ENCODE peak calls at places on chromosome 14, in four cellular contexts. One of them, this sample, is unnamed.

GRCh38 chr14:35985504-35986218 is 159.5 kb downstream of the BRMS1L start:
- DNase-seq in cardiac fibroblast: no peak
- DNase-seq in amniotic epithelial cell: no peak
- DNase-seq in anterior cingulate cortex: no peak
- DNase-seq in this sample: peak; percentile 1

GRCh38 chr14:34983148-34983760 is 462 bp downstream of the SRP54 start:
- DNase-seq in anterior cingulate cortex: no peak
- DNase-seq in amniotic epithelial cell: no peak
- DNase-seq in cardiac fibroblast: no peak
- DNase-seq in this sample: no peak

GRCh38 chr14:52060080-52060479 is 8.8 kb downstream of the NID2 start:
- DNase-seq in amniotic epithelial cell: no peak
- DNase-seq in cardiac fibroblast: peak; percentile 86
- DNase-seq in anterior cingulate cortex: no peak
- DNase-seq in this sample: peak; percentile 38

GRCh38 chr14:22281322-22281977 is 307.6 kb downstream of the DAD1 start:
- DNase-seq in anterior cingulate cortex: no peak
- DNase-seq in amniotic epithelial cell: no peak
- DNase-seq in cardiac fibroblast: no peak
- DNase-seq in this sample: no peak

GRCh38 chr14:89576960-89577359 is 159.9 kb upstream of the FOXN3 start:
- DNase-seq in cardiac fibroblast: no peak
- DNase-seq in anterior cingulate cortex: no peak
- DNase-seq in amniotic epithelial cell: no peak
- DNase-seq in this sample: no peak

GRCh38 chr14:77409131-77409533 is 14.2 kb downstream of the NOXRED1 start:
- DNase-seq in amniotic epithelial cell: peak; percentile 75
- DNase-seq in cardiac fibroblast: peak; percentile 43
- DNase-seq in anterior cingulate cortex: no peak
- DNase-seq in this sample: peak; percentile 52

GRCh38 chr14:74658535-74659130 is 46.6 kb upstream of the LTBP2 start:
- DNase-seq in anterior cingulate cortex: no peak
- DNase-seq in cardiac fibroblast: peak; percentile 58
- DNase-seq in amniotic epithelial cell: peak; percentile 53
- DNase-seq in this sample: peak; percentile 73

GRCh38 chr14:56659964-56660551 is 80.5 kb downstream of the TMEM260 start:
- DNase-seq in cardiac fibroblast: peak; percentile 63
- DNase-seq in amniotic epithelial cell: peak; percentile 65
- DNase-seq in anterior cingulate cortex: no peak
- DNase-seq in this sample: peak; percentile 76

GRCh38 chr14:72186461-72187035 is 254.3 kb downstream of the RGS6 start:
- DNase-seq in anterior cingulate cortex: no peak
- DNase-seq in cardiac fibroblast: no peak
- DNase-seq in amniotic epithelial cell: no peak
- DNase-seq in this sample: no peak

GRCh38 chr14:92443741-92444140 is 69.8 kb upstream of the RIN3 start:
- DNase-seq in amniotic epithelial cell: no peak
- DNase-seq in cardiac fibroblast: no peak
- DNase-seq in anterior cingulate cortex: no peak
- DNase-seq in this sample: no peak

GRCh38 chr14:99538275-99538674 is 57.1 kb downstream of the CCNK start:
- DNase-seq in cardiac fibroblast: peak; percentile 25
- DNase-seq in amniotic epithelial cell: no peak
- DNase-seq in anterior cingulate cortex: no peak
- DNase-seq in this sample: no peak

GRCh38 chr14:45251912-45252311 is 1.1 kb downstream of the MIS18BP1 start:
- DNase-seq in anterior cingulate cortex: no peak
- DNase-seq in cardiac fibroblast: peak; percentile 21
- DNase-seq in amniotic epithelial cell: peak; percentile 39
- DNase-seq in this sample: peak; percentile 44

GRCh38 chr14:73059326-73059725 is 992 bp downstream of the RBM25 start:
- DNase-seq in amniotic epithelial cell: peak; percentile 64
- DNase-seq in anterior cingulate cortex: no peak
- DNase-seq in cardiac fibroblast: peak; percentile 62
- DNase-seq in this sample: peak; percentile 38

This sample was measured in choroid plexus epithelial cell.